ENCODE peak calls at places on chromosomes 5 and 9, in seven cellular contexts. K is stimulated activated CD8-positive, alpha-beta memory T cell treated with anti-CD3 and anti-CD28 coated beads, Interleukin-7, amount 100 ng/mL, for 24 hours; D is DND-41; Q is SK-N-SH; I is GM10248; Y is KBM-7; R is fibroblast of lung. F is an unnamed sample.

GRCh38 chr5:151696470-151697061 is 9.9 kb upstream of the SPARC start:
- DNase-seq in I (no peak), Q (no peak), Y (no peak), K (no peak), R (peak; percentile 100), D (no peak), F (no peak)

GRCh38 chr9:118522093-118523028 is 818.2 kb downstream of the TLR4 start:
- DNase-seq in R (peak; percentile 55), Y (peak; percentile 56), I (peak; percentile 30), K (no peak), Q (peak; percentile 48), D (peak; percentile 27), F (peak; percentile 23)

GRCh38 chr9:92439921-92440750 is 15.9 kb upstream of the OMD start:
- DNase-seq in Y (no peak), K (no peak), Q (no peak), I (no peak), D (no peak), R (peak; percentile 93), F (no peak)

GRCh38 chr5:115227281-115227680 is 35.4 kb downstream of the PGGT1B start:
- DNase-seq in Y (no peak), Q (no peak), D (no peak), R (no peak), K (no peak), I (no peak), F (no peak)

GRCh38 chr9:98809311-98810105 is 2.0 kb downstream of the GALNT12 start:
- DNase-seq in R (no peak), I (no peak), Y (no peak), D (no peak), Q (no peak), K (no peak), F (no peak)

GRCh38 chr9:21558627-21559401 is 76.7 kb upstream of the IFNE start:
- DNase-seq in I (no peak), R (peak; percentile 52), Y (peak; percentile 34), Q (no peak), D (no peak), K (no peak), F (no peak)

GRCh38 chr9:116984111-116984510 is 297.0 kb downstream of the TRIM32 start:
- DNase-seq in Q (no peak), I (no peak), R (no peak), K (no peak), Y (no peak), D (no peak), F (no peak)

GRCh38 chr9:97640290-97640689 is 6.7 kb downstream of the NCBP1 start:
- DNase-seq in K (no peak), D (no peak), Y (no peak), R (no peak), I (no peak), Q (no peak), F (no peak)

GRCh38 chr5:146877178-146877681 is 1.3 kb downstream of the PPP2R2B start:
- DNase-seq in D (no peak), I (no peak), K (no peak), Q (no peak), Y (no peak), R (peak; percentile 26), F (no peak)

GRCh38 chr9:128702445-128702948 is at the start of gene PKN3:
- DNase-seq in I (peak; percentile 95), R (peak; percentile 63), K (peak; percentile 83), Q (peak; percentile 98), D (peak; percentile 86), Y (peak; percentile 94), F (peak; percentile 88)

GRCh38 chr9:107749787-107750444 is 260.3 kb upstream of the KLF4 start:
- DNase-seq in D (no peak), I (no peak), Q (no peak), Y (peak; percentile 12), R (peak; percentile 94), K (no peak), F (no peak)

GRCh38 chr5:40514986-40515385 is 164.7 kb upstream of the PTGER4 start:
- DNase-seq in I (no peak), K (no peak), Q (no peak), R (no peak), D (no peak), Y (peak; percentile 49), F (no peak)

GRCh38 chr5:170278611-170279500 is 18.7 kb downstream of the LCP2 start:
- DNase-seq in D (peak; percentile 97), I (peak; percentile 82), Q (no peak), K (peak; percentile 62), R (no peak), Y (peak; percentile 98), F (peak; percentile 87)

GRCh38 chr9:68876265-68876664 is 137.6 kb downstream of the PRKACG start:
- DNase-seq in R (no peak), I (no peak), Y (no peak), D (no peak), Q (no peak), K (no peak), F (no peak)

GRCh38 chr5:141547488-141547887 is 58.6 kb downstream of the PCDHGC5 start:
- DNase-seq in Q (no peak), K (no peak), R (peak; percentile 44), D (no peak), I (no peak), Y (no peak), F (no peak)

GRCh38 chr5:115196161-115196560 is 26.5 kb upstream of the TRIM36 start:
- DNase-seq in Y (no peak), Q (no peak), I (no peak), R (no peak), K (no peak), D (no peak), F (no peak)

GRCh38 chr5:68415177-68416085 is 199.9 kb downstream of the PIK3R1 start:
- DNase-seq in K (no peak), D (peak; percentile 61), I (no peak), Y (peak; percentile 37), R (no peak), Q (no peak), F (no peak)

GRCh38 chr5:59560553-59560952 is 333.0 kb downstream of the PDE4D start:
- DNase-seq in Q (no peak), I (no peak), K (no peak), D (no peak), Y (no peak), R (no peak), F (no peak)

GRCh38 chr9:35162605-35163315 is 951 bp downstream of the UNC13B start:
- DNase-seq in R (peak; percentile 5), D (no peak), K (no peak), Q (peak; percentile 17), Y (peak; percentile 56), I (no peak), F (no peak)

GRCh38 chr9:131116281-131117101 is 8.9 kb upstream of the NUP214 start:
- DNase-seq in K (no peak), Y (no peak), Q (no peak), R (no peak), I (no peak), D (no peak), F (no peak)

GRCh38 chr5:112475747-112476435 is 56.8 kb upstream of the EPB41L4A start:
- DNase-seq in R (peak; percentile 20), D (no peak), I (no peak), Y (no peak), Q (no peak), K (no peak), F (no peak)

GRCh38 chr9:105242557-105242956 is 1.9 kb upstream of the SLC44A1 start:
- DNase-seq in Y (no peak), R (no peak), I (no peak), D (no peak), K (no peak), Q (no peak), F (no peak)

GRCh38 chr5:75054110-75054930 is 2.0 kb upstream of the GCNT4 start:
- DNase-seq in I (no peak), K (no peak), R (peak; percentile 71), Y (no peak), Q (peak; percentile 23), D (no peak), F (no peak)

GRCh38 chr9:106927916-106928315 is 65.0 kb downstream of the ZNF462 start:
- DNase-seq in D (no peak), Y (no peak), R (peak; percentile 37), K (no peak), I (no peak), Q (no peak), F (no peak)

GRCh38 chr5:178995341-178995690 is 196 bp upstream of the GRM6 start:
- DNase-seq in R (no peak), K (no peak), Y (no peak), Q (peak; percentile 31), I (no peak), D (no peak), F (no peak)